ENCODE peak calls at places on chromosome 14, in ten cellular contexts. B, D, I, Y, O, P, A, V, E and C are unnamed samples.

GRCh38 chr14:99686557-99687283 is 2.6 kb downstream of the CYP46A1 start:
- DNase-seq in E (peak; percentile 21), D (no peak), V (no peak), O (no peak), I (no peak), A (no peak), P (no peak), B (no peak), Y (peak; percentile 13), C (no peak)

GRCh38 chr14:24607081-24607480 is 2.4 kb downstream of the GZMH start:
- DNase-seq in B (no peak), I (no peak), V (no peak), D (no peak), O (no peak), E (no peak), P (no peak), Y (no peak), A (no peak), C (no peak)

GRCh38 chr14:68355415-68355814 is 437.5 kb downstream of the ZFP36L1 start:
- DNase-seq in D (no peak), E (no peak), P (no peak), I (no peak), V (no peak), A (no peak), O (no peak), B (no peak), Y (no peak), C (no peak)

GRCh38 chr14:101889898-101890297 is 74.5 kb upstream of the DYNC1H1 start:
- DNase-seq in A (peak; percentile 5), P (no peak), Y (no peak), O (no peak), B (peak; percentile 30), D (no peak), I (peak; percentile 29), E (no peak), V (no peak), C (no peak)

GRCh38 chr14:68401855-68402254 is 391.0 kb downstream of the ZFP36L1 start:
- DNase-seq in B (no peak), P (no peak), E (no peak), V (no peak), Y (no peak), D (no peak), O (no peak), A (no peak), I (no peak), C (no peak)

GRCh38 chr14:51616724-51617409 is 34.8 kb upstream of the FRMD6 start:
- DNase-seq in V (peak; percentile 80), A (no peak), B (peak; percentile 90), E (no peak), D (no peak), O (no peak), I (peak; percentile 91), Y (peak; percentile 67), P (peak; percentile 97), C (peak; percentile 27)

GRCh38 chr14:102774391-102775153 is 2.7 kb upstream of the TRAF3 start:
- DNase-seq in A (peak; percentile 64), Y (no peak), E (no peak), O (no peak), V (peak; percentile 63), D (no peak), P (peak; percentile 76), B (peak; percentile 77), I (peak; percentile 71), C (peak; percentile 57)

GRCh38 chr14:32933623-32933942 is 5.1 kb upstream of the NPAS3 start:
- DNase-seq in I (peak; percentile 23), P (peak; percentile 80), E (no peak), Y (no peak), D (no peak), B (peak; percentile 42), A (no peak), O (no peak), V (no peak), C (no peak)

GRCh38 chr14:53952533-53952932 is 4.1 kb downstream of the BMP4 start:
- DNase-seq in I (peak; percentile 44), O (no peak), Y (no peak), B (no peak), A (no peak), E (no peak), D (peak; percentile 56), P (no peak), V (no peak), C (no peak)

GRCh38 chr14:53949201-53949600 is 7.4 kb downstream of the BMP4 start:
- DNase-seq in Y (no peak), A (no peak), I (no peak), V (no peak), E (no peak), B (no peak), D (no peak), O (no peak), P (no peak), C (no peak)

GRCh38 chr14:53951661-53952265 is 4.9 kb downstream of the BMP4 start:
- DNase-seq in V (no peak), E (no peak), D (no peak), P (no peak), O (no peak), I (no peak), B (no peak), A (no peak), Y (no peak), C (no peak)

GRCh38 chr14:53948181-53948884 is 8.3 kb downstream of the BMP4 start:
- DNase-seq in O (no peak), P (no peak), D (no peak), V (no peak), Y (no peak), B (no peak), A (no peak), E (no peak), I (no peak), C (no peak)

DNA sequence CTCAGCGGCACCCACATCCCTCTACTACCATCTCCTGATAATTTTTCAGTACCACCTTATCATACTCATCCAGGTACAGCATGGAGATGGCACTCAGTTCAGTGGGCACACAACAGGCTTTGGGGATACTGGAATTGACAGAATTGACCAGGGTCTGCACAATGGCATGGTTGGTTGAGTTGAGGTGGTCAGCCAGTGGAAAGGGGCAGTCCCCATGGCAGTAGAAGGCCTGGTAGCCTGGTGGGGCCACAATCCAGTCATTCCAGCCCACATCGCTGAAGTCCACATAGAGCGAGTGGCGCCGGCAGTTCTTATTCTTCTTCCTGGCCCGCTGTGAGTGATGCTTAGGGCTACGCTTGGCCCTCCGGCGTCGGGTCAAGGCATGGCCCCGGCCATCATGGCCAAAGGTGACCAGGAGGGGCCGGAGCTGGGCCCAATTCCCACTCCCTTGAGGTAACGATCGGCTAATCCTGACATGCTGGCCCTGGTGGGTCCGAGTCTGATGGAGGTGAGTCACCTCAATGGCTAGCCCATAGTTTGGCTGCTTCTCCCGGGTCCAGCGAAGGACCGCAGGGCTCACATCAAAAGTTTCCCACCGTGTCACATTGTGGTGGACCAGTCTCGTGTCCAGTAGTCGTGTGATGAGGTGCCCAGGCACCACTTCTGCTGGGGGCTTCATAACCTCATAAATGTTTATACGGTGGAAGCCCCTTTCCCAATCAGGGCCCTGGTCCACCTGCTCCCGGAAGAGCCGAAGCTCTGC is 6.4 kb downstream of the BMP4 start:
- DNase-seq in D (no peak), I (no peak), O (no peak), A (no peak), P (no peak), E (no peak), Y (no peak), B (no peak), V (no peak), C (no peak)
- H3K4me3 ChIP-seq in D (peak overlapping the region; percentile 70), I (no peak overlapping the region), O (no peak overlapping the region), A (no peak overlapping the region), P (no peak overlapping the region), E (no peak overlapping the region), Y (no peak overlapping the region), B (no peak overlapping the region), V (no peak overlapping the region), C (peak overlapping the region; percentile 62)

DNA sequence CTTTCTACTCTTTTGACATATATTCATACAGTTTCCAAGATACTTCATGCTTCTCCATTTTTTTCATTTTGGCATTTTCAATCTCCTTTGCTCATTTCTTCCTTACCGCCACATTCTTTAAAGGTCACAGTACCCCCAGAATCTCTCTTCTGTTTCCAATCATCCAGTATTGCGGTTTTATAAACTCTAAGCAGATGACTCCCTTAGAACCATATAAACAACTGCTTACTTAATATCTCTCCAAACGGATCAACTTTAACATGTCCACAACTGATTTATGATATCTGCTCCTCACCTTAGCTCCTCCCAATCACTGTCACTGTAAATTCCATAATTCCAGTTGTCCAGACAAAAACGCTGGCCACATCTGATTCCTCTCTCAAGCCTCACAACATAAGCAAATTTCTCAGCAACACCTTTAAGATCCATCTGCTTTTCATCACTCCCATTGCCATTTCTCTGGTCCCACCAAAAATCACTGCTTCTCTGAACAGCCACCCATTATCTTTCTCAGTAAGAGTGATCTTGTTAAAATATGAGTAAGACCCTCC is 49.6 kb downstream of the HNRNPC start:
- DNase-seq in I (no peak), B (peak; percentile 38), D (no peak), O (no peak), Y (no peak), E (no peak), V (no peak), A (no peak), P (no peak), C (no peak)
- TF ChIP-seq CTCF in I (no peak), B (no peak), D (no peak), O (no peak), Y (no peak), E (no peak), V (no peak), A (no peak), P (no peak), C (no peak)

GRCh38 chr14:61322011-61322798 is 826 bp downstream of the PRKCH start:
- DNase-seq in O (no peak), A (peak; percentile 66), D (peak; percentile 71), I (no peak), B (no peak), Y (peak; percentile 64), E (peak; percentile 70), P (no peak), V (peak; percentile 89), C (peak; percentile 73)

GRCh38 chr14:61320806-61321384 is 484 bp upstream of the PRKCH start:
- DNase-seq in O (no peak), A (no peak), I (no peak), E (no peak), D (peak; percentile 60), Y (no peak), P (no peak), B (no peak), V (no peak), C (no peak)

GRCh38 chr14:61323970-61324369 is 2.6 kb downstream of the PRKCH start:
- DNase-seq in I (no peak), Y (no peak), V (no peak), D (no peak), E (no peak), P (no peak), B (no peak), O (no peak), A (no peak), C (no peak)

GRCh38 chr14:61321385-61322010 is at the start of gene PRKCH:
- DNase-seq in O (no peak), Y (peak; percentile 81), A (peak; percentile 79), V (peak; percentile 76), I (peak; percentile 62), P (peak; percentile 44), B (peak; percentile 12), E (peak; percentile 85), D (peak; percentile 85), C (peak; percentile 76)

GRCh38 chr14:61322799-61323290 is 1.5 kb downstream of the PRKCH start:
- DNase-seq in P (peak; percentile 7), I (peak; percentile 14), A (no peak), V (peak; percentile 90), B (peak; percentile 17), D (no peak), Y (no peak), E (no peak), O (no peak), C (no peak)
- H3K4me3 ChIP-seq in P (no peak overlapping the region), I (peak overlapping the region; percentile 58), A (no peak overlapping the region), V (peak overlapping the region; percentile 90), B (no peak overlapping the region), D (peak overlapping the region; percentile 83), Y (peak overlapping the region; percentile 74), E (peak overlapping the region; percentile 53), O (no peak overlapping the region), C (peak overlapping the region; percentile 71)

GRCh38 chr14:31268216-31268615 is 60.6 kb upstream of the HECTD1 start:
- DNase-seq in A (no peak), D (no peak), V (no peak), Y (no peak), B (no peak), I (no peak), O (no peak), E (no peak), P (no peak), C (no peak)

GRCh38 chr14:31266437-31267331 is 59.1 kb upstream of the HECTD1 start:
- DNase-seq in E (no peak), O (no peak), V (no peak), I (no peak), B (no peak), P (no peak), Y (no peak), D (no peak), A (no peak), C (no peak)

GRCh38 chr14:31270196-31270772 is 62.7 kb upstream of the HECTD1 start:
- DNase-seq in V (no peak), E (no peak), I (no peak), P (no peak), Y (no peak), B (peak; percentile 25), A (peak; percentile 17), O (no peak), D (no peak), C (no peak)

GRCh38 chr14:31271648-31272047 is 64.1 kb upstream of the HECTD1 start:
- DNase-seq in A (no peak), P (no peak), B (no peak), I (no peak), V (no peak), D (no peak), Y (no peak), E (no peak), O (no peak), C (no peak)

DNA sequence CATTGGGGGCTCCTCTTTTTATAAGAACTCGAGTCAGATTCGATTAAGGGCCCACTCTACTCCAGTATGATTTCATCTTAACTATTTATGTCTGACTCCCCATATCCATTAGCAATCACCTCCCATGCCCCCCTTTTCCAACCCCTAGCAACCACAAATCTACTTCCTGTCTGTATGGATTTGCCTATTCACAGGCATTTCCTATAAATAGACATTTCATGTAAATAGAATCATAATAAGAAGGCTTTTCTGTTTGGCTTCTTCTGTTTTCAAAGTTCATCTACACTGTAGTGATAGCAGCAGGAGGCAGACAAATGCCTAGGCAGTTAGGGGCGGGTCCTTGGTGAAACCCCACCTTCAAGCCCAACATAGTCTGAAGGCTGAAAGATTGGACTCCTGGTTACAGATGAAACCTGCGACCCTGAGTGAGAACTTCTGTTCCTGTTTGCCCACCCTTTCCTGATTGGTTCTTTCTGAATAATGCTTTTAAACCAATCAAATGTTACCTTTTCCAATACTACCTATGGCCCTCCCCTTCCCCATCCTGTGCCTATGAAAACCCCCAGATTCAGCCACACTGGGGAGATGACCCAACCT is 62.1 kb upstream of the HECTD1 start:
- DNase-seq in V (no peak), B (no peak), E (no peak), D (no peak), I (no peak), P (no peak), O (no peak), A (no peak), Y (no peak), C (no peak)
- TF ChIP-seq CTCF in V (no peak), B (no peak), E (no peak), D (no peak), I (no peak), P (no peak), O (no peak), A (no peak), Y (no peak), C (no peak)